ENCODE peak calls at places on chromosomes 16 and 17, in six cellular contexts. One of them, this sample, is unnamed.

GRCh38 chr16:56732832-56733231 is 2.9 kb downstream of the NUP93 start:
- DNase-seq in ovary: no peak
- DNase-seq in GM23338: no peak
- DNase-seq in breast epithelium: no peak
- DNase-seq in kidney epithelial cell: no peak
- DNase-seq in skeletal muscle cell: no peak
- DNase-seq in this sample: no peak

GRCh38 chr16:62225675-62226074 is 189.4 kb upstream of the CDH8 start:
- DNase-seq in ovary: no peak
- DNase-seq in GM23338: peak; percentile 94
- DNase-seq in kidney epithelial cell: peak; percentile 4
- DNase-seq in breast epithelium: peak; percentile 59
- DNase-seq in skeletal muscle cell: no peak
- DNase-seq in this sample: peak; percentile 35

GRCh38 chr17:65389956-65390355 is 171.5 kb downstream of the AXIN2 start:
- DNase-seq in kidney epithelial cell: no peak
- DNase-seq in ovary: no peak
- DNase-seq in skeletal muscle cell: peak; percentile 7
- DNase-seq in GM23338: no peak
- DNase-seq in breast epithelium: no peak
- DNase-seq in this sample: no peak

GRCh38 chr17:48530208-48530886 is 464 bp downstream of the HOXB1 start:
- DNase-seq in kidney epithelial cell: no peak
- DNase-seq in ovary: no peak
- DNase-seq in breast epithelium: no peak
- DNase-seq in GM23338: no peak
- DNase-seq in skeletal muscle cell: no peak
- DNase-seq in this sample: peak; percentile 72

GRCh38 chr17:42421479-42422332 is 1.4 kb downstream of the CAVIN1 start:
- DNase-seq in breast epithelium: no peak
- DNase-seq in kidney epithelial cell: no peak
- DNase-seq in ovary: peak; percentile 83
- DNase-seq in skeletal muscle cell: no peak
- DNase-seq in GM23338: peak; percentile 55
- DNase-seq in this sample: peak; percentile 82

GRCh38 chr17:76801706-76802105 is 63.8 kb downstream of the MFSD11 start:
- DNase-seq in GM23338: no peak
- DNase-seq in kidney epithelial cell: no peak
- DNase-seq in breast epithelium: no peak
- DNase-seq in skeletal muscle cell: no peak
- DNase-seq in ovary: no peak
- DNase-seq in this sample: no peak

GRCh38 chr17:3020381-3020780 is 43.0 kb downstream of the OR1D5 start:
- DNase-seq in ovary: peak; percentile 17
- DNase-seq in GM23338: no peak
- DNase-seq in breast epithelium: no peak
- DNase-seq in skeletal muscle cell: no peak
- DNase-seq in kidney epithelial cell: no peak
- DNase-seq in this sample: no peak

GRCh38 chr17:31269597-31269996 is 27.4 kb downstream of the OMG start:
- DNase-seq in GM23338: peak; percentile 79
- DNase-seq in breast epithelium: no peak
- DNase-seq in ovary: no peak
- DNase-seq in kidney epithelial cell: peak; percentile 98
- DNase-seq in skeletal muscle cell: peak; percentile 93
- DNase-seq in this sample: no peak

GRCh38 chr17:78724544-78724943 is 57.5 kb downstream of the CYTH1 start:
- DNase-seq in kidney epithelial cell: no peak
- DNase-seq in GM23338: peak; percentile 51
- DNase-seq in ovary: no peak
- DNase-seq in skeletal muscle cell: no peak
- DNase-seq in breast epithelium: no peak
- DNase-seq in this sample: peak; percentile 75

GRCh38 chr16:586645-587590 is 2.9 kb upstream of the RAB40C start:
- DNase-seq in skeletal muscle cell: no peak
- DNase-seq in ovary: peak; percentile 69
- DNase-seq in GM23338: no peak
- DNase-seq in breast epithelium: no peak
- DNase-seq in kidney epithelial cell: no peak
- DNase-seq in this sample: no peak

GRCh38 chr17:13429201-13429600 is 172.5 kb downstream of the HS3ST3A1 start:
- DNase-seq in skeletal muscle cell: peak; percentile 75
- DNase-seq in breast epithelium: no peak
- DNase-seq in GM23338: no peak
- DNase-seq in kidney epithelial cell: no peak
- DNase-seq in ovary: no peak
- DNase-seq in this sample: no peak

GRCh38 chr17:75009139-75009724 is 3.2 kb upstream of the MRPL58 start:
- DNase-seq in GM23338: no peak
- DNase-seq in skeletal muscle cell: no peak
- DNase-seq in kidney epithelial cell: no peak
- DNase-seq in breast epithelium: no peak
- DNase-seq in ovary: no peak
- DNase-seq in this sample: peak; percentile 37

GRCh38 chr17:3890082-3890892 is 2.6 kb downstream of the CAMKK1 start:
- DNase-seq in ovary: peak; percentile 78
- DNase-seq in GM23338: no peak
- DNase-seq in breast epithelium: peak; percentile 60
- DNase-seq in skeletal muscle cell: peak; percentile 96
- DNase-seq in kidney epithelial cell: peak; percentile 85
- DNase-seq in this sample: no peak

GRCh38 chr17:6677158-6677831 is 25.7 kb downstream of the C17orf100 start:
- DNase-seq in breast epithelium: no peak
- DNase-seq in kidney epithelial cell: no peak
- DNase-seq in ovary: no peak
- DNase-seq in skeletal muscle cell: peak; percentile 43
- DNase-seq in GM23338: no peak
- DNase-seq in this sample: peak; percentile 59

GRCh38 chr16:46911038-46911437 is 26.9 kb downstream of the GPT2 start:
- DNase-seq in kidney epithelial cell: no peak
- DNase-seq in ovary: no peak
- DNase-seq in skeletal muscle cell: no peak
- DNase-seq in GM23338: no peak
- DNase-seq in breast epithelium: no peak
- DNase-seq in this sample: no peak

GRCh38 chr16:83682126-83682857 is 125.5 kb upstream of the HSBP1 start:
- DNase-seq in ovary: no peak
- DNase-seq in skeletal muscle cell: no peak
- DNase-seq in breast epithelium: no peak
- DNase-seq in GM23338: no peak
- DNase-seq in kidney epithelial cell: no peak
- DNase-seq in this sample: no peak

GRCh38 chr16:1333149-1333812 is at the start of gene BAIAP3:
- DNase-seq in GM23338: peak; percentile 77
- DNase-seq in skeletal muscle cell: no peak
- DNase-seq in ovary: no peak
- DNase-seq in kidney epithelial cell: no peak
- DNase-seq in breast epithelium: no peak
- DNase-seq in this sample: peak; percentile 97

GRCh38 chr16:12268602-12269001 is 292.1 kb downstream of the SNX29 start:
- DNase-seq in skeletal muscle cell: no peak
- DNase-seq in GM23338: no peak
- DNase-seq in kidney epithelial cell: no peak
- DNase-seq in ovary: no peak
- DNase-seq in breast epithelium: no peak
- DNase-seq in this sample: no peak

GRCh38 chr16:22813223-22813945 is 578 bp upstream of the HS3ST2 start:
- DNase-seq in kidney epithelial cell: no peak
- DNase-seq in breast epithelium: no peak
- DNase-seq in ovary: peak; percentile 47
- DNase-seq in GM23338: peak; percentile 93
- DNase-seq in skeletal muscle cell: no peak
- DNase-seq in this sample: peak; percentile 90
- H3K4me3 ChIP-seq in kidney epithelial cell: no peak overlapping the region
- H3K4me3 ChIP-seq in breast epithelium: peak overlapping the region; percentile 67
- H3K4me3 ChIP-seq in ovary: peak overlapping the region; percentile 1
- H3K4me3 ChIP-seq in GM23338: peak overlapping the region; percentile 87
- H3K4me3 ChIP-seq in skeletal muscle cell: peak overlapping the region; percentile 34
- H3K4me3 ChIP-seq in this sample: peak overlapping the region; percentile 53

GRCh38 chr17:8740486-8740885 is 4.2 kb downstream of the CCDC42 start:
- DNase-seq in skeletal muscle cell: no peak
- DNase-seq in breast epithelium: no peak
- DNase-seq in GM23338: peak; percentile 70
- DNase-seq in kidney epithelial cell: no peak
- DNase-seq in ovary: no peak
- DNase-seq in this sample: peak; percentile 87
- H3K4me3 ChIP-seq in skeletal muscle cell: no peak overlapping the region
- H3K4me3 ChIP-seq in breast epithelium: no peak overlapping the region
- H3K4me3 ChIP-seq in GM23338: no peak overlapping the region
- H3K4me3 ChIP-seq in kidney epithelial cell: no peak overlapping the region
- H3K4me3 ChIP-seq in ovary: no peak overlapping the region
- H3K4me3 ChIP-seq in this sample: no peak overlapping the region

GRCh38 chr17:69551212-69552010 is 136.9 kb downstream of the MAP2K6 start:
- DNase-seq in kidney epithelial cell: no peak
- DNase-seq in ovary: no peak
- DNase-seq in GM23338: no peak
- DNase-seq in skeletal muscle cell: no peak
- DNase-seq in breast epithelium: no peak
- DNase-seq in this sample: no peak

GRCh38 chr17:69552986-69553667 is 138.6 kb downstream of the MAP2K6 start:
- DNase-seq in kidney epithelial cell: no peak
- DNase-seq in ovary: no peak
- DNase-seq in GM23338: no peak
- DNase-seq in skeletal muscle cell: no peak
- DNase-seq in breast epithelium: no peak
- DNase-seq in this sample: no peak

GRCh38 chr17:69547230-69547629 is 132.7 kb downstream of the MAP2K6 start:
- DNase-seq in ovary: no peak
- DNase-seq in skeletal muscle cell: no peak
- DNase-seq in GM23338: no peak
- DNase-seq in breast epithelium: no peak
- DNase-seq in kidney epithelial cell: no peak
- DNase-seq in this sample: no peak

GRCh38 chr17:69547947-69548346 is 133.4 kb downstream of the MAP2K6 start:
- DNase-seq in skeletal muscle cell: no peak
- DNase-seq in GM23338: no peak
- DNase-seq in breast epithelium: no peak
- DNase-seq in kidney epithelial cell: no peak
- DNase-seq in ovary: no peak
- DNase-seq in this sample: no peak
- H3K4me3 ChIP-seq in skeletal muscle cell: no peak overlapping the region
- H3K4me3 ChIP-seq in GM23338: no peak overlapping the region
- H3K4me3 ChIP-seq in breast epithelium: no peak overlapping the region
- H3K4me3 ChIP-seq in kidney epithelial cell: no peak overlapping the region
- H3K4me3 ChIP-seq in ovary: no peak overlapping the region
- H3K4me3 ChIP-seq in this sample: no peak overlapping the region

GRCh38 chr16:27531186-27531585 is 18.5 kb downstream of the GTF3C1 start:
- DNase-seq in GM23338: no peak
- DNase-seq in skeletal muscle cell: no peak
- DNase-seq in ovary: no peak
- DNase-seq in breast epithelium: no peak
- DNase-seq in kidney epithelial cell: no peak
- DNase-seq in this sample: no peak

GRCh38 chr16:27529962-27530361 is 19.8 kb downstream of the GTF3C1 start:
- DNase-seq in breast epithelium: no peak
- DNase-seq in ovary: no peak
- DNase-seq in GM23338: no peak
- DNase-seq in kidney epithelial cell: peak; percentile 75
- DNase-seq in skeletal muscle cell: peak; percentile 67
- DNase-seq in this sample: no peak

GRCh38 chr16:27528294-27528693 is 21.4 kb downstream of the GTF3C1 start:
- DNase-seq in GM23338: no peak
- DNase-seq in breast epithelium: no peak
- DNase-seq in kidney epithelial cell: no peak
- DNase-seq in skeletal muscle cell: no peak
- DNase-seq in ovary: no peak
- DNase-seq in this sample: no peak

GRCh38 chr16:27522173-27522707 is 27.5 kb downstream of the GTF3C1 start:
- DNase-seq in skeletal muscle cell: no peak
- DNase-seq in GM23338: no peak
- DNase-seq in breast epithelium: no peak
- DNase-seq in kidney epithelial cell: no peak
- DNase-seq in ovary: no peak
- DNase-seq in this sample: no peak

GRCh38 chr16:27526169-27526568 is 23.5 kb downstream of the GTF3C1 start:
- DNase-seq in GM23338: no peak
- DNase-seq in skeletal muscle cell: no peak
- DNase-seq in ovary: no peak
- DNase-seq in breast epithelium: no peak
- DNase-seq in kidney epithelial cell: no peak
- DNase-seq in this sample: no peak
- H3K4me3 ChIP-seq in GM23338: no peak overlapping the region
- H3K4me3 ChIP-seq in skeletal muscle cell: no peak overlapping the region
- H3K4me3 ChIP-seq in ovary: no peak overlapping the region
- H3K4me3 ChIP-seq in breast epithelium: no peak overlapping the region
- H3K4me3 ChIP-seq in kidney epithelial cell: no peak overlapping the region
- H3K4me3 ChIP-seq in this sample: no peak overlapping the region

DNA sequence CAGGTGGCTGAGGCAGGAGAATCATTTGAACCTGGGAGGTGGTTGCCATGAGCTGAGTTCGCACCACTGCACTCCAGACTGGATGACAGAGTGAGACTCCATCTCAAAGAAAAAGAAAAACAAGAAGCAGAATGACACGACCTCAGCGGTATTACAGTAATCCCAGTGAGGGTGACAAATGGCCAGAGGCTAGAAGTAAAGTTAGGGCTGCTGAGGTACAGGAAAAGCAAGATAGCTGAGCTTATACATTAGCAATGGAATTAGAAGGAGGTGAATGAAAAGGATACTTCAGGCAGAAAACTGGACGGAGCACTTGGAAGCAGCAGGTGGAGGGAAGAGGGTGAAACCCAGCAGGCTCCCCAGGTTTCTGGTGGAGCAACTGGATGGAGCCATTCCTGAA is 26.1 kb upstream of the AMZ2 start:
- DNase-seq in breast epithelium: no peak
- DNase-seq in kidney epithelial cell: no peak
- DNase-seq in skeletal muscle cell: no peak
- DNase-seq in ovary: no peak
- DNase-seq in GM23338: no peak
- DNase-seq in this sample: no peak
- H3K4me3 ChIP-seq in breast epithelium: no peak overlapping the region
- H3K4me3 ChIP-seq in kidney epithelial cell: no peak overlapping the region
- H3K4me3 ChIP-seq in skeletal muscle cell: no peak overlapping the region
- H3K4me3 ChIP-seq in ovary: no peak overlapping the region
- H3K4me3 ChIP-seq in GM23338: no peak overlapping the region
- H3K4me3 ChIP-seq in this sample: no peak overlapping the region